ENCODE peak calls at places on chromosomes 6 and 20, in five cellular contexts. L is tibial nerve, V is stomach, W is prostate gland, G is Peyer's patch. T is an unnamed sample.

GRCh38 chr6:87391334-87391733 is 16.4 kb upstream of the CFAP206 start:
- DNase-seq in L (no peak), V (no peak), W (peak), G (no peak), T (no peak)

GRCh38 chr20:46689754-46690085 is 476 bp upstream of the TP53RK start:
- DNase-seq in L (no peak), V (no peak), W (no peak), G (no peak), T (no peak)

GRCh38 chr6:107657755-107658461 is 166.2 kb downstream of the SCML4 start:
- DNase-seq in L (peak), V (peak), W (no peak), G (peak), T (peak)

GRCh38 chr6:115901896-115902295 is 158.8 kb downstream of the FRK start:
- DNase-seq in L (no peak), V (no peak), W (no peak), G (no peak), T (no peak)

GRCh38 chr6:33160728-33161323 is 31.4 kb downstream of the COL11A2 start:
- DNase-seq in L (peak), V (peak), W (peak), G (no peak), T (no peak)

GRCh38 chr20:59179988-59180387 is 16.4 kb downstream of the ZNF831 start:
- DNase-seq in L (no peak), V (no peak), W (no peak), G (no peak), T (no peak)

GRCh38 chr20:20814685-20815084 is 102.2 kb upstream of the RALGAPA2 start:
- DNase-seq in L (no peak), V (no peak), W (no peak), G (no peak), T (no peak)

GRCh38 chr6:158938811-158939254 is 61.2 kb downstream of the RSPH3 start:
- DNase-seq in L (no peak), V (no peak), W (peak), G (peak), T (no peak)

GRCh38 chr6:109662192-109662591 is 28.8 kb downstream of the AK9 start:
- DNase-seq in L (no peak), V (no peak), W (no peak), G (no peak), T (no peak)

GRCh38 chr6:33075208-33075567 is 602 bp upstream of the HLA-DPB1 start:
- DNase-seq in L (no peak), V (no peak), W (no peak), G (no peak), T (no peak)

GRCh38 chr20:17558941-17559304 is 11.0 kb upstream of the DSTN start:
- DNase-seq in L (no peak), V (no peak), W (no peak), G (no peak), T (no peak)
- TF ChIP-seq POLR2A in L (no peak), V (no peak), W (no peak), G (no peak), T (no peak)

GRCh38 chr6:44178424-44179071 is 19.9 kb downstream of the CAPN11 start:
- DNase-seq in L (no peak), V (no peak), W (no peak), G (no peak), T (no peak)
- H3K27ac ChIP-seq in L (no peak), V (no peak), W (no peak), G (peak), T (peak)

DNA sequence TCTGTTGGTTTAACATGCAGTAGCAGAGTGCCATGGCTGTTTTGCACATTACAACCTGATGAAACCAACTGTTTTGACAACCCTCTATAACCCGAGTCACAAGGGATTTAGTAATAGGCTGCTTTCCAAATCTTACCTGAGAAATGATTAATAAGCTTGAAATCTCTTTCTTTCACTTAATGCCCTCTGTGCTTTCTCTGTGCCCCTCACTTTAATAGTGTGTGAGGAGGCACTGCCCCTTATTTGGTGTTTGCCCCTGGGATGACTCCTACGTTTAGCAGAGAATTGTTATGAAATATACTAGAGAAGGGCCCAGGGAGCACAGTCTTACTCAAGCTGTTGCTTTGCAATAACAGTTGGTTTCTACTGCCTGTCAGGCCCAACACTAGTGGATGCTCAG is 31.0 kb upstream of the PTCHD4 start:
- DNase-seq in L (no peak), V (no peak), W (no peak), G (no peak), T (no peak)
- TF ChIP-seq POLR2A in L (no peak), V (no peak), W (no peak), G (no peak), T (no peak)

GRCh38 chr6:2797564-2798014 is 32.4 kb downstream of the WRNIP1 start:
- DNase-seq in L (no peak), V (no peak), W (no peak), G (no peak), T (no peak)
- H3K27ac ChIP-seq in L (no peak), V (peak), W (no peak), G (no peak), T (no peak)

T was measured in uterus.